ENCODE peak calls at places on chromosomes 7 and 10, in four cellular contexts. G, S, J and D are unnamed samples.

GRCh38 chr10:22268503-22268902 is 47.7 kb upstream of the COMMD3 start:
- DNase-seq in G (no peak), S (no peak), J (no peak), D (no peak)

GRCh38 chr10:60283397-60283796 is 106.3 kb downstream of the ANK3 start:
- DNase-seq in G (no peak), S (no peak), J (no peak), D (no peak)

GRCh38 chr7:105399043-105399725 is 10.5 kb upstream of the SRPK2 start:
- DNase-seq in G (no peak), S (no peak), J (no peak), D (no peak)

GRCh38 chr10:124632064-124632531 is 112.1 kb downstream of the FAM53B start:
- DNase-seq in G (peak; percentile 89), S (peak; percentile 58), J (no peak), D (peak; percentile 80)

GRCh38 chr7:157843336-157844140 is 506.7 kb downstream of the DNAJB6 start:
- DNase-seq in G (no peak), S (no peak), J (no peak), D (peak; percentile 47)

GRCh38 chr7:84900215-84900614 is 286.6 kb downstream of the SEMA3D start:
- DNase-seq in G (no peak), S (no peak), J (no peak), D (no peak)

GRCh38 chr7:73560035-73560835 is 2.7 kb upstream of the BCL7B start:
- DNase-seq in G (no peak), S (no peak), J (peak; percentile 47), D (no peak)

GRCh38 chr10:70528726-70529362 is 50.3 kb downstream of the PALD1 start:
- DNase-seq in G (no peak), S (no peak), J (no peak), D (no peak)

GRCh38 chr7:21642422-21642821 is 99.6 kb downstream of the DNAH11 start:
- DNase-seq in G (no peak), S (no peak), J (no peak), D (no peak)

GRCh38 chr7:77907281-77907680 is 108.7 kb downstream of the PHTF2 start:
- DNase-seq in G (no peak), S (no peak), J (no peak), D (no peak)

GRCh38 chr10:103491729-103492364 is 1.7 kb upstream of the NEURL1 start:
- DNase-seq in G (no peak), S (no peak), J (peak; percentile 88), D (no peak)

GRCh38 chr7:21946228-21946709 is 570 bp upstream of the CDCA7L start:
- DNase-seq in G (no peak), S (no peak), J (no peak), D (no peak)

GRCh38 chr7:114979388-114979787 is 57.5 kb downstream of the MDFIC start:
- DNase-seq in G (peak; percentile 36), S (peak; percentile 25), J (peak; percentile 16), D (no peak)
- H3K4me3 ChIP-seq in G (no peak overlapping the region), S (peak overlapping the region; percentile 52), J (no peak overlapping the region), D (no peak overlapping the region)

GRCh38 chr7:116862234-116863167 is at the start of gene CAPZA2:
- DNase-seq in G (peak; percentile 96), S (peak; percentile 96), J (peak; percentile 98), D (peak; percentile 99)
- TF ChIP-seq CTCF in G (peak; percentile 32), S (peak; percentile 62), J (no peak), D (peak; percentile 20)

GRCh38 chr10:77927343-77928256 is 1.0 kb upstream of the DLG5 start:
- DNase-seq in G (no peak), S (no peak), J (peak; percentile 38), D (no peak)
- H3K27ac ChIP-seq in G (peak overlapping the region; percentile 18), S (peak overlapping the region; percentile 84), J (peak overlapping the region; percentile 94), D (peak overlapping the region; percentile 3)

GRCh38 chr10:23343591-23344225 is 889 bp downstream of the C10orf67 start:
- DNase-seq in G (peak; percentile 81), S (peak; percentile 41), J (peak; percentile 77), D (peak; percentile 68)
- H3K4me3 ChIP-seq in G (peak overlapping the region; percentile 59), S (peak overlapping the region; percentile 68), J (peak overlapping the region; percentile 45), D (peak overlapping the region; percentile 21)

DNA sequence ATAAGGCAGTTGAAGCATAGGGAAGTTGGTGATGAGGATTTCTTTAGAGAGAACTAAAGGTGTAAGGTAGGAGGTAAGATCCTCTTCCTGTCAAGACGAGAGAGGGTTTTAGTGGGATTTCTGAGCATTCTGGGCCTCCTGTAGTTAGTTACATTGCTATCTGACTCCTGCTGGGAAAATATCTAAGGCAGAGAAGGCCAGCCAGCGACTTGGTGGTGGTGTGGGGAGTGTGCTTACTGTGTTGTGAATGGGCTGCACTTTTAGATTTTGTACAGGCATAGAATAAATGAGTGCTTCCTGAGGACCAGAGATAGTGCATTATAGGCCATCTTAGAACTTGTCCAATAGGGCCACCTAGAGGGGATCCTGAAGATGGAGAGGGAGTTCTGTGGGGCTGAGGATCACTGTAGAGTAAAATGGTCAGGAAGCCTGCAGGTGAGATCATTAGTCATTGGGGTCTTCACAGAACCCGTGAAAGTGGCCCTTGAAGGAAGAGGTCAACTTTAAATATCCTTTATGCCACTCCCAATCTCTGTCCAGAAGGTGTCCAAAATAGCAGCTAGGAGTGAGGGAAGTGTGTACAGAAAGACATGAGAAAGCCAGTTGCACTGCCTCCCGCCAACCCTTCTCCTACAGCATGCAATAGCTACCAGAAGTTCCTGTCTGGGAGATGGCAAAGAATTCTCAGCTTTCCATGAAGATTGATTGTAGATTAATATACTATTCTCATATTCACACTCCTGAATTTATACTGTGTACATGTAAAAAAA is 266.6 kb downstream of the POLR1F start:
- DNase-seq in G (no peak), S (no peak), J (peak; percentile 60), D (no peak)
- TF ChIP-seq CTCF in G (no peak), S (no peak), J (peak; percentile 49), D (no peak)